ENCODE peak calls at places on chromosomes 4 and X, in six cellular contexts. O is neural crest cell, E is cardiac muscle cell, V is lung, Y is BJ, T is breast epithelium. C is an unnamed sample.

GRCh38 chr4:110160616-110161015 is 37.8 kb downstream of the ELOVL6 start:
- DNase-seq in O (no peak), E (no peak), V (no peak), Y (no peak), T (no peak), C (no peak)

GRCh38 chrX:126170715-126171114 is 4.6 kb upstream of the DCAF12L2 start:
- DNase-seq in O (no peak), E (no peak), V (no peak), Y (no peak), T (no peak), C (no peak)

GRCh38 chr4:25792200-25792791 is 70.5 kb downstream of the SEL1L3 start:
- DNase-seq in O (peak; percentile 20), E (peak; percentile 47), V (peak; percentile 54), Y (no peak), T (no peak), C (peak; percentile 71)

GRCh38 chr4:53545942-53546581 is 45.2 kb downstream of the LNX1 start:
- DNase-seq in O (no peak), E (no peak), V (no peak), Y (no peak), T (no peak), C (no peak)

GRCh38 chr4:120653790-120654189 is 268.7 kb downstream of the PRDM5 start:
- DNase-seq in O (no peak), E (no peak), V (no peak), Y (no peak), T (no peak), C (no peak)

GRCh38 chr4:140150886-140151699 is 2.9 kb downstream of the MAML3 start:
- DNase-seq in O (peak; percentile 75), E (peak; percentile 89), V (peak; percentile 93), Y (no peak), T (peak; percentile 85), C (peak; percentile 83)

GRCh38 chrX:70052895-70053615 is 3.3 kb upstream of the AWAT2 start:
- DNase-seq in O (no peak), E (no peak), V (no peak), Y (no peak), T (no peak), C (no peak)

GRCh38 chr4:102616661-102617060 is 115.5 kb downstream of the NFKB1 start:
- DNase-seq in O (no peak), E (no peak), V (no peak), Y (no peak), T (no peak), C (no peak)

GRCh38 chrX:44063611-44064010 is 90.4 kb upstream of the NDP start:
- DNase-seq in O (no peak), E (no peak), V (no peak), Y (no peak), T (no peak), C (no peak)

GRCh38 chr4:6539009-6539764 is 35.8 kb upstream of the MAN2B2 start:
- DNase-seq in O (no peak), E (no peak), V (no peak), Y (no peak), T (no peak), C (no peak)

GRCh38 chr4:168812806-168813205 is 197.2 kb downstream of the CBR4 start:
- DNase-seq in O (no peak), E (no peak), V (no peak), Y (no peak), T (no peak), C (no peak)

GRCh38 chrX:45126158-45126557 is 74.5 kb downstream of the DIPK2B start:
- DNase-seq in O (no peak), E (no peak), V (no peak), Y (no peak), T (no peak), C (no peak)

GRCh38 chr4:186819357-186820086 is 95.9 kb upstream of the FAT1 start:
- DNase-seq in O (no peak), E (no peak), V (no peak), Y (no peak), T (no peak), C (no peak)

GRCh38 chr4:24980064-24980690 is 50.6 kb downstream of the LGI2 start:
- DNase-seq in O (peak; percentile 61), E (peak; percentile 68), V (peak; percentile 65), Y (no peak), T (no peak), C (peak; percentile 53)

GRCh38 chrX:17020371-17020770 is 73.9 kb downstream of the REPS2 start:
- DNase-seq in O (no peak), E (no peak), V (no peak), Y (no peak), T (no peak), C (no peak)

GRCh38 chr4:119638359-119638758 is 9.8 kb upstream of the PDE5A start:
- DNase-seq in O (no peak), E (no peak), V (no peak), Y (no peak), T (no peak), C (no peak)

GRCh38 chrX:56600141-56600540 is 36.7 kb downstream of the UBQLN2 start:
- DNase-seq in O (no peak), E (no peak), V (no peak), Y (no peak), T (no peak), C (no peak)

GRCh38 chrX:80817002-80817401 is 7.3 kb upstream of the BRWD3 start:
- DNase-seq in O (no peak), E (no peak), V (no peak), Y (no peak), T (no peak), C (no peak)

GRCh38 chr4:168907119-168907698 is 102.8 kb downstream of the CBR4 start:
- DNase-seq in O (no peak), E (no peak), V (no peak), Y (no peak), T (no peak), C (no peak)

GRCh38 chr4:41935652-41936021 is 408 bp downstream of the TMEM33 start:
- DNase-seq in O (no peak), E (no peak), V (no peak), Y (no peak), T (no peak), C (no peak)

GRCh38 chr4:139795476-139795875 is 129.9 kb downstream of the MGST2 start:
- DNase-seq in O (no peak), E (no peak), V (no peak), Y (no peak), T (no peak), C (no peak)

GRCh38 chrX:49308604-49309269 is 5.3 kb downstream of the GAGE10 start:
- DNase-seq in O (no peak), E (no peak), V (no peak), Y (no peak), T (no peak), C (no peak)

GRCh38 chr4:145909331-145909730 is 29.3 kb downstream of the ZNF827 start:
- DNase-seq in O (no peak), E (peak; percentile 64), V (peak; percentile 87), Y (no peak), T (peak; percentile 71), C (peak; percentile 85)

GRCh38 chrX:129726307-129727111 is 12.3 kb upstream of the XPNPEP2 start:
- DNase-seq in O (peak; percentile 63), E (peak; percentile 60), V (peak; percentile 61), Y (no peak), T (peak; percentile 24), C (peak; percentile 68)

GRCh38 chr4:61200991-61201526 is 933 bp downstream of the ADGRL3 start:
- DNase-seq in O (peak; percentile 41), E (peak; percentile 66), V (no peak), Y (no peak), T (no peak), C (peak; percentile 12)

DNA sequence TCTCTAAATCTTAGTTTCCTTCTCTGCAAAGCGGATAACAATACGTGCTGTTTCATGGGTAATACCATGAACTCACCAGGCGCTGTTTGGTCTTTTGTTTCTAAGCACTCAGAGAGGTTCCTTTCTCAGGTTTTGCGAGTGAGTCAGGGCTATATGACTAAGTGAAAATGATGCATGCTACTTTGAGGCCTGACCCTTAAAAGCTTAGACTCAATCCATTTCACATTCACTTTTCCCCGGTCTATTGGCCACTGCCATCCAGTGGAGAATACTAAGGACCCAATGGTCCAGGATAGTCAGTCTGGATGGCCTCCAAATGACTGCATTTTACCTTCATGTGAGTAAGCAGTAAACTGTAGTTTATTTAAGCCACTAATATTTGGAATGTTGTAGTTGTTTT is 400.8 kb upstream of the SLIT2 start:
- DNase-seq in O (no peak), E (no peak), V (no peak), Y (peak; percentile 16), T (no peak), C (no peak)
- TF ChIP-seq CTCF in O (no peak), E (no peak), V (no peak), Y (no peak), T (no peak), C (no peak)

DNA sequence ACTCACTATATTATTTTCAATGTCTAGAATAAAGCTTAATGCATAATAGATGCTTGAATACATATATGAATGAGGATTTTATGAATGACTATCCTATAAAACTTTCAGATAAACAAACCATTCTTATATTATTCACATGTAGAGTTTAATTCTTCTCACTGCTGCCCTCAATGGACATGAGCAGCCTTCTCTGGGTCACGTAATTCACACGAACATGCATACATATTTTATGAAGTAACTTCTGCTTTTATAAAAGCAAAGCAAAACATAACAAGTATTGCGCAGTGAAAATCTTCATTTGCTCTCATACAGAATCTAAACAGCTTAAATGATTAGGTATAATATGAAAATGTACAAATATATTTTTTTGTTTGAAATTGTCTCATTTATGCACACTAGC is 116.7 kb downstream of the TMA16 start:
- DNase-seq in O (no peak), E (no peak), V (no peak), Y (no peak), T (no peak), C (no peak)
- TF ChIP-seq CTCF in O (no peak), E (no peak), V (no peak), Y (no peak), T (no peak), C (no peak)

DNA sequence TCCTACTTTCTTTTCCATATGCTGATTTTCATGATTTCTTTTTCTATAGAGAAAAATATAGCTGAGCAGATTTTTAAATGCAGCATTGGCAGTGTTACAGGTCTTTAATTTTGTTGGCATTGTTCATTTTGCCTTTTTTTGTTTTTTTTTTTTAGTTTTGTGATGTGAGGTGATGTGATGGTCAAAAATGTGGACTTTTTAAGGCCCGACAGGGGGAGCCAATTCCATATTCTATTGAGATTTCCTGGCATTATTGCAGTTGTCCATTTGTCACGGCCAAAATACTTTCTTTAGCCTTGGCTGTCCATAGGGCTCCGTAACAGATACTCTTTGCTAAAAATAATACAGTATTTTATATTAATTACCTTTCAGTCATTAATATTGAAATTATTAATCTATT is 47.8 kb downstream of the SLIT2 start:
- DNase-seq in O (no peak), E (no peak), V (no peak), Y (no peak), T (no peak), C (peak; percentile 11)
- TF ChIP-seq CTCF in O (peak; percentile 59), E (peak; percentile 61), V (no peak), Y (peak; percentile 23), T (no peak), C (peak; percentile 29)

DNA sequence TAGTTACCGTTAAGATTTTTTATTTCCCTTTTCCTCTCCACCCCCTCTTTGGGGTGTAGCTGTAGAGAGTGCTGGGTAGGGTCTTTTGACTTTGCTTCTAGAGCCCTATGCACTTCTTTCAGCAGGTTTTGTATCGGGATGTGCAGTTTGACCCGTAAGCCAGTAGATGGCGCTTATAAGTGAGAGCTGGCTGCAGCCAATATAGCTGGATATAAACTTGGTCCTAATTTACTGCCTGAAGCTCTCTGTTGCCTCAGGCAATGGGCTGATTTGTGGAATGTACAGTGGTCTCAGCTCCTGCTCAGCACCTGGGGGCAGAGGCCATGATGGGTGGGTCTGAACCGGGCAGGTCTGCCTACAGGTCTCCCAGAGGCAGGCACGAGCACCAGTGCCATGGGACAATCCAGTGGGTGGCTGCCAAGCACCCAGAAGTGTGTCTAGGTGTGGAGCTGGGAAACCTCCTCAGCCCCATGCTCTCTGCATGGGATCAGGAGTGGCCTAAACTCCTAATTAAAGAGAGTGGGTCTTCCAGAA is 146.5 kb downstream of the SPANXN1 start:
- DNase-seq in O (no peak), E (no peak), V (no peak), Y (no peak), T (no peak), C (no peak)
- TF ChIP-seq CTCF in O (peak; percentile 43), E (no peak), V (no peak), Y (no peak), T (no peak), C (no peak)